ENCODE peak calls at places on chromosomes 13 and 19, in seven cellular contexts. One of them, this sample, is unnamed. For H3K4me1, the result is how much of the 10 kb centered on the place peaks cover.

GRCh38 chr13:29925457-29925856 is 75.0 kb upstream of the UBL3 start:
- DNase-seq in spleen: no peak
- DNase-seq in heart left ventricle: peak
- DNase-seq in psoas muscle: peak
- DNase-seq in esophagus squamous epithelium: peak
- DNase-seq in endodermal cell: no peak
- DNase-seq in sigmoid colon: peak
- DNase-seq in this sample: peak

GRCh38 chr13:110445183-110445582 is 116.3 kb downstream of the RAB20 start:
- DNase-seq in endodermal cell: no peak
- DNase-seq in sigmoid colon: no peak
- DNase-seq in esophagus squamous epithelium: no peak
- DNase-seq in psoas muscle: no peak
- DNase-seq in heart left ventricle: no peak
- DNase-seq in spleen: no peak
- DNase-seq in this sample: no peak

GRCh38 chr19:46924874-46925547 is 64.2 kb downstream of the ARHGAP35 start:
- DNase-seq in sigmoid colon: no peak
- DNase-seq in endodermal cell: no peak
- DNase-seq in psoas muscle: no peak
- DNase-seq in spleen: no peak
- DNase-seq in esophagus squamous epithelium: no peak
- DNase-seq in heart left ventricle: peak
- DNase-seq in this sample: no peak

GRCh38 chr13:38697628-38698333 is 10.9 kb downstream of the FREM2 start:
- DNase-seq in esophagus squamous epithelium: no peak
- DNase-seq in sigmoid colon: no peak
- DNase-seq in spleen: no peak
- DNase-seq in psoas muscle: no peak
- DNase-seq in heart left ventricle: no peak
- DNase-seq in endodermal cell: no peak
- DNase-seq in this sample: no peak

GRCh38 chr19:23183251-23183650 is 66.4 kb downstream of the ZNF730 start:
- DNase-seq in sigmoid colon: no peak
- DNase-seq in heart left ventricle: no peak
- DNase-seq in endodermal cell: no peak
- DNase-seq in psoas muscle: no peak
- DNase-seq in spleen: no peak
- DNase-seq in esophagus squamous epithelium: no peak
- DNase-seq in this sample: no peak

GRCh38 chr19:5618591-5618990 is 4.0 kb downstream of the SAFB2 start:
- DNase-seq in spleen: no peak
- DNase-seq in psoas muscle: no peak
- DNase-seq in heart left ventricle: no peak
- DNase-seq in sigmoid colon: peak
- DNase-seq in esophagus squamous epithelium: no peak
- DNase-seq in endodermal cell: no peak
- DNase-seq in this sample: no peak

GRCh38 chr19:8552810-8553209 is 24.4 kb downstream of the MYO1F start:
- DNase-seq in spleen: no peak
- DNase-seq in endodermal cell: peak
- DNase-seq in sigmoid colon: no peak
- DNase-seq in psoas muscle: no peak
- DNase-seq in esophagus squamous epithelium: no peak
- DNase-seq in heart left ventricle: no peak
- DNase-seq in this sample: peak

GRCh38 chr13:93847162-93847561 is 620.6 kb downstream of the GPC6 start:
- DNase-seq in sigmoid colon: no peak
- DNase-seq in psoas muscle: no peak
- DNase-seq in heart left ventricle: no peak
- DNase-seq in endodermal cell: no peak
- DNase-seq in spleen: no peak
- DNase-seq in esophagus squamous epithelium: no peak
- DNase-seq in this sample: no peak

GRCh38 chr19:41957838-41958366 is 1.2 kb downstream of the RABAC1 start:
- DNase-seq in heart left ventricle: peak
- DNase-seq in esophagus squamous epithelium: no peak
- DNase-seq in psoas muscle: peak
- DNase-seq in spleen: peak
- DNase-seq in sigmoid colon: peak
- DNase-seq in endodermal cell: peak
- DNase-seq in this sample: peak

GRCh38 chr13:71514900-71515598 is 352.0 kb downstream of the DACH1 start:
- DNase-seq in sigmoid colon: no peak
- DNase-seq in endodermal cell: no peak
- DNase-seq in psoas muscle: no peak
- DNase-seq in esophagus squamous epithelium: no peak
- DNase-seq in heart left ventricle: no peak
- DNase-seq in spleen: no peak
- DNase-seq in this sample: no peak

DNA sequence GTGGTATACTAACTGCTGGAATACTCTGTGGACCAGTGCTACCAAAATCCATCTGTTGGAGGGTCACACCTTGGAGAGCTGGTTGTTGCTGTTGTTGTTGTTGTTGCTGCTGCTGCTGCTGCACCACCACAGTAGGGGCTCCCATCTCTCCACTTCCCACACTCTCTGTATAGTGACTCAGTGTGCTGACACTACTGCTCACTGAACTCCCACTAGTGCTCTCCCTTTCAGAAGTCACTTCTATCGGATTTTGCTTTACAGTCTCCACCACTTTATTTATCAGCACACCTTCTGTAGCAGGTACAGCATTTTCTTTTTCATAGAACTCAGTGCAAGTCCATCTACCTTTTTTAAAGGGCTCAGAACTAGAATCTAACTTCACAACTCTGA is 1.7 kb downstream of the TSC22D1 start:
- DNase-seq in spleen: no peak
- DNase-seq in heart left ventricle: no peak
- DNase-seq in psoas muscle: no peak
- DNase-seq in sigmoid colon: no peak
- DNase-seq in esophagus squamous epithelium: no peak
- DNase-seq in endodermal cell: no peak
- DNase-seq in this sample: no peak
- H3K4me1 ChIP-seq in spleen: under half
- H3K4me1 ChIP-seq in heart left ventricle: under half
- H3K4me1 ChIP-seq in psoas muscle: under half
- H3K4me1 ChIP-seq in sigmoid colon: under half
- H3K4me1 ChIP-seq in esophagus squamous epithelium: under half
- H3K4me1 ChIP-seq in endodermal cell: under half
- H3K4me1 ChIP-seq in this sample: under half

DNA sequence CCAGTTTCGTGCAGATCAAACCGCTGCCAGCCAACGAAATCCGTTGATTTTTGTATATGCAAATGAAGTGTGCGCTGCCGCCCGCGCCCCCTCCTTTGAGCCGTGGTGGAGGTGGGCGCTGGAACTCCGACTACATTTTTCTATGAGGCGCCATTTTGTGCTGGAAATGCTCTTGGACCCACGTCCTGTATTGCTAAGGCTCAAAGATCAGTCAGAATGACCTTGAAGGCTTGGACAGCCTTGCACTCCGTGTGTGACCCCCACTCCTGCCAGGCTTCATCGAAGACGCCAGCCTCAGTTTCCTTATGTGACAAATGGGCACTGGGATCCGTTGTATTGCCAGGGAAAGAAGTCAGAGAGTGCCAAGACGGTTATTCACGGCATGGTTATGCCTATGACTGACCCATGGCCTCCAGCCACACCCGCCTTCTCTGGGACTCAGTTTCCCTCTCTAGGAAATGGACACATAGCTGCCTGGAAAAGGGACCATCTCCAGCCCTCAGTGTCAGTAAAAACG is 790 bp upstream of the UBE2S start:
- DNase-seq in esophagus squamous epithelium: no peak
- DNase-seq in endodermal cell: no peak
- DNase-seq in sigmoid colon: no peak
- DNase-seq in heart left ventricle: no peak
- DNase-seq in spleen: peak
- DNase-seq in psoas muscle: no peak
- DNase-seq in this sample: no peak
- H3K4me3 ChIP-seq in esophagus squamous epithelium: peak
- H3K4me3 ChIP-seq in endodermal cell: peak
- H3K4me3 ChIP-seq in sigmoid colon: peak
- H3K4me3 ChIP-seq in heart left ventricle: peak
- H3K4me3 ChIP-seq in spleen: peak
- H3K4me3 ChIP-seq in psoas muscle: peak
- H3K4me3 ChIP-seq in this sample: peak

GRCh38 chr19:18109731-18110671 is 12.4 kb downstream of the MAST3 start:
- DNase-seq in psoas muscle: peak
- DNase-seq in spleen: peak
- DNase-seq in esophagus squamous epithelium: no peak
- DNase-seq in heart left ventricle: peak
- DNase-seq in endodermal cell: peak
- DNase-seq in sigmoid colon: peak
- DNase-seq in this sample: peak
- TF ChIP-seq CTCF in psoas muscle: no peak
- TF ChIP-seq CTCF in spleen: no peak
- TF ChIP-seq CTCF in esophagus squamous epithelium: no peak
- TF ChIP-seq CTCF in heart left ventricle: no peak
- TF ChIP-seq CTCF in endodermal cell: no peak
- TF ChIP-seq CTCF in sigmoid colon: no peak
- TF ChIP-seq CTCF in this sample: no peak

GRCh38 chr13:113060557-113061270 is 44.9 kb upstream of the F7 start:
- DNase-seq in endodermal cell: no peak
- DNase-seq in heart left ventricle: no peak
- DNase-seq in psoas muscle: peak
- DNase-seq in esophagus squamous epithelium: no peak
- DNase-seq in sigmoid colon: no peak
- DNase-seq in spleen: peak
- DNase-seq in this sample: no peak
- H3K4me1 ChIP-seq in endodermal cell: under half
- H3K4me1 ChIP-seq in heart left ventricle: under half
- H3K4me1 ChIP-seq in psoas muscle: under half
- H3K4me1 ChIP-seq in esophagus squamous epithelium: under half
- H3K4me1 ChIP-seq in sigmoid colon: under half
- H3K4me1 ChIP-seq in spleen: under half
- H3K4me1 ChIP-seq in this sample: under half

GRCh38 chr13:24323739-24324075 is 14.3 kb downstream of the C1QTNF9 start:
- DNase-seq in heart left ventricle: no peak
- DNase-seq in spleen: no peak
- DNase-seq in sigmoid colon: no peak
- DNase-seq in endodermal cell: no peak
- DNase-seq in esophagus squamous epithelium: no peak
- DNase-seq in psoas muscle: no peak
- DNase-seq in this sample: no peak

GRCh38 chr13:24323036-24323738 is 13.8 kb downstream of the C1QTNF9 start:
- DNase-seq in heart left ventricle: no peak
- DNase-seq in psoas muscle: no peak
- DNase-seq in endodermal cell: peak
- DNase-seq in spleen: no peak
- DNase-seq in sigmoid colon: no peak
- DNase-seq in esophagus squamous epithelium: no peak
- DNase-seq in this sample: no peak

GRCh38 chr13:24328145-24328544 is 18.8 kb downstream of the C1QTNF9 start:
- DNase-seq in sigmoid colon: no peak
- DNase-seq in endodermal cell: no peak
- DNase-seq in esophagus squamous epithelium: no peak
- DNase-seq in heart left ventricle: no peak
- DNase-seq in spleen: no peak
- DNase-seq in psoas muscle: no peak
- DNase-seq in this sample: no peak
- H3K4me3 ChIP-seq in sigmoid colon: no peak
- H3K4me3 ChIP-seq in endodermal cell: no peak
- H3K4me3 ChIP-seq in esophagus squamous epithelium: no peak
- H3K4me3 ChIP-seq in heart left ventricle: no peak
- H3K4me3 ChIP-seq in spleen: peak
- H3K4me3 ChIP-seq in psoas muscle: no peak
- H3K4me3 ChIP-seq in this sample: no peak

GRCh38 chr13:35961461-35962220 is 169.5 kb downstream of the DCLK1 start:
- DNase-seq in heart left ventricle: no peak
- DNase-seq in psoas muscle: no peak
- DNase-seq in endodermal cell: no peak
- DNase-seq in spleen: no peak
- DNase-seq in esophagus squamous epithelium: no peak
- DNase-seq in sigmoid colon: no peak
- DNase-seq in this sample: no peak
- TF ChIP-seq CTCF in heart left ventricle: peak
- TF ChIP-seq CTCF in psoas muscle: no peak
- TF ChIP-seq CTCF in endodermal cell: peak
- TF ChIP-seq CTCF in spleen: no peak
- TF ChIP-seq CTCF in esophagus squamous epithelium: peak
- TF ChIP-seq CTCF in sigmoid colon: peak
- TF ChIP-seq CTCF in this sample: peak

DNA sequence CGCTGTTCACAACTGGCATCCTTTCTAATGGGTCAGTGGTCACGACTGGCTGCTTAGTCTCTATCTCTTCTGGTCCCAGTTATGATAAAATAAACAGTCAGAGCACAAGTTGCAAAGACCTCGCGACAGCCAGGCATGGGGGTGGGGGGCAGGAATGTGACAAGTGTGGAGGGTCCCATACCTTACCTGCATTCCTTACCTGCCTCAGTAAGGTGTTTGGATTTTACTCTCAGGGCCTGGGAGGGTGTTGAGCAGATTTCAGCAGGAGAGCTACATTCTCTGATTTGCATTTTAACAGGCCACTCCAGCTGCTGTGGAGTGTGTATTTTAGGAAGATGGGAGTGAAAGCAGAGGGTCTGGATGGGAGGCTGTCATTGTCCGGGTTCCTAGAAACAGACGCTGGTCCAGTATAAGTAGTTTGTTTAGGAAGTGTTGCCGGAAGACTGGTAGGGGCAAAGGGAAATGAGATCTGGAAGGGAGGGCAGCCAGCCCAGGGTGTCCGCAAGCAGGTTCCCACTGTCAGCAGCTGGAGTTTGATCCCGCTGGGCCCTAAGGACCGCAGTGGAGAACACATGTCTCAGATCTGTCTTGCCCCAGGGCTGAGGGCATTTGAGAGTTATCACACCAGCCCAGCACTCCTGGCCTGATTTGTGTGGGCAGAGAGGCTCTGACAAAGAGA is 920.0 kb downstream of the UQCRFS1 start:
- DNase-seq in spleen: no peak
- DNase-seq in endodermal cell: peak
- DNase-seq in esophagus squamous epithelium: no peak
- DNase-seq in heart left ventricle: no peak
- DNase-seq in psoas muscle: no peak
- DNase-seq in sigmoid colon: no peak
- DNase-seq in this sample: no peak
- H3K4me1 ChIP-seq in spleen: under half
- H3K4me1 ChIP-seq in endodermal cell: under half
- H3K4me1 ChIP-seq in esophagus squamous epithelium: under half
- H3K4me1 ChIP-seq in heart left ventricle: under half
- H3K4me1 ChIP-seq in psoas muscle: under half
- H3K4me1 ChIP-seq in sigmoid colon: under half
- H3K4me1 ChIP-seq in this sample: under half

This sample was measured in BE2C.